ENCODE peak calls at places on chromosome 6, in eight cellular contexts. L is GM12892, X is T follicular helper cell, V is ACHN, M is HCT116, N is type B pancreatic cell, J is A549, Q is NCI-H774. T is an unnamed sample.

GRCh38 chr6:141548969-141549368 is 583.8 kb upstream of the GJE1 start:
- DNase-seq in N (no peak), Q (no peak), X (no peak), J (no peak), V (no peak), L (no peak), M (no peak), T (peak; percentile 18)

GRCh38 chr6:18047406-18047805 is 60.0 kb upstream of the KIF13A start:
- DNase-seq in X (no peak), N (no peak), Q (no peak), L (no peak), V (no peak), M (no peak), J (no peak), T (peak; percentile 18)

GRCh38 chr6:168061269-168062210 is 17.5 kb downstream of the FRMD1 start:
- DNase-seq in L (no peak), V (no peak), X (no peak), N (no peak), M (no peak), J (no peak), Q (peak; percentile 99), T (no peak)

GRCh38 chr6:37741757-37742400 is 44.2 kb upstream of the MDGA1 start:
- DNase-seq in X (no peak), M (no peak), V (peak; percentile 47), L (no peak), Q (no peak), N (no peak), J (peak; percentile 43), T (peak; percentile 17)

GRCh38 chr6:28159029-28159607 is 17.4 kb downstream of the ZKSCAN8 start:
- DNase-seq in Q (no peak), L (no peak), X (no peak), V (no peak), M (no peak), N (no peak), J (no peak), T (no peak)

GRCh38 chr6:81861281-81861680 is 108.8 kb upstream of the TENT5A start:
- DNase-seq in V (no peak), M (no peak), J (no peak), N (no peak), L (no peak), X (no peak), Q (no peak), T (no peak)

GRCh38 chr6:131683479-131683878 is 17.7 kb downstream of the OR2A4 start:
- DNase-seq in X (no peak), Q (no peak), N (no peak), M (no peak), J (no peak), V (no peak), L (no peak), T (no peak)

GRCh38 chr6:38283734-38284362 is 355.9 kb downstream of the BTBD9 start:
- DNase-seq in M (peak; percentile 85), J (no peak), Q (no peak), X (no peak), V (peak; percentile 35), L (no peak), N (no peak), T (peak; percentile 9)

GRCh38 chr6:128509709-128510108 is 10.7 kb downstream of the PTPRK start:
- DNase-seq in V (no peak), J (no peak), M (no peak), N (no peak), X (no peak), Q (no peak), L (no peak), T (no peak)

GRCh38 chr6:29705389-29706231 is 17.6 kb upstream of the HLA-F start:
- DNase-seq in M (peak; percentile 48), V (peak; percentile 55), J (peak; percentile 39), N (no peak), L (no peak), Q (no peak), X (no peak), T (peak; percentile 54)

GRCh38 chr6:162698440-162698839 is 29.1 kb downstream of the PRKN start:
- DNase-seq in N (no peak), L (no peak), X (no peak), J (no peak), V (no peak), Q (no peak), M (no peak), T (no peak)

GRCh38 chr6:100001915-100002388 is 7.9 kb upstream of the MCHR2 start:
- DNase-seq in V (peak; percentile 59), J (peak; percentile 10), M (peak; percentile 29), N (no peak), X (no peak), L (no peak), Q (peak; percentile 82), T (peak; percentile 63)